ENCODE peak calls at places on chromosomes 6 and 20, in five cellular contexts. E is NCI-H1417 treated with DMSO at 0.1 percent for 48 hours, C is HTR-8/SVneo, A is hepatocyte, Y is IMR-90. V is an unnamed sample.

GRCh38 chr20:63457737-63458136 is 14.7 kb downstream of the KCNQ2 start:
- DNase-seq in E (no peak), C (no peak), A (no peak), Y (no peak), V (peak; percentile 52)

GRCh38 chr6:99905209-99906106 is 88.6 kb downstream of the MCHR2 start:
- DNase-seq in E (peak; percentile 49), C (peak; percentile 51), A (peak; percentile 69), Y (peak; percentile 56), V (peak; percentile 11)

GRCh38 chr6:110547266-110547964 is 71.0 kb upstream of the SLC22A16 start:
- DNase-seq in E (no peak), C (peak; percentile 47), A (no peak), Y (peak; percentile 70), V (no peak)

GRCh38 chr6:106089981-106090380 is 3.8 kb downstream of the PRDM1 start:
- DNase-seq in E (no peak), C (no peak), A (no peak), Y (peak; percentile 57), V (no peak)

GRCh38 chr6:73983367-73983766 is 287.4 kb downstream of the CD109 start:
- DNase-seq in E (no peak), C (no peak), A (no peak), Y (peak; percentile 65), V (no peak)

GRCh38 chr6:81985191-81985590 is 232.7 kb upstream of the TENT5A start:
- DNase-seq in E (no peak), C (no peak), A (no peak), Y (peak; percentile 20), V (no peak)

GRCh38 chr6:20811112-20811746 is 277.0 kb downstream of the CDKAL1 start:
- DNase-seq in E (no peak), C (peak; percentile 67), A (peak; percentile 83), Y (peak; percentile 99), V (peak; percentile 34)

GRCh38 chr6:70282906-70283461 is 19.9 kb downstream of the COL9A1 start:
- DNase-seq in E (no peak), C (no peak), A (no peak), Y (no peak), V (peak; percentile 27)

GRCh38 chr20:25046181-25046641 is 11.7 kb downstream of the ACSS1 start:
- DNase-seq in E (no peak), C (no peak), A (no peak), Y (no peak), V (no peak)

GRCh38 chr6:154352898-154353585 is 3.6 kb downstream of the IPCEF1 start:
- DNase-seq in E (no peak), C (no peak), A (no peak), Y (no peak), V (no peak)

GRCh38 chr20:19692100-19692499 is 66.0 kb upstream of the RIN2 start:
- DNase-seq in E (no peak), C (no peak), A (no peak), Y (peak; percentile 62), V (no peak)

GRCh38 chr20:63441136-63441776 is 31.2 kb downstream of the KCNQ2 start:
- DNase-seq in E (no peak), C (no peak), A (no peak), Y (no peak), V (no peak)

GRCh38 chr6:2817778-2818443 is 23.8 kb downstream of the SERPINB1 start:
- DNase-seq in E (no peak), C (peak; percentile 53), A (no peak), Y (peak; percentile 61), V (no peak)

GRCh38 chr20:36466089-36466488 is 75.2 kb upstream of the MYL9 start:
- DNase-seq in E (no peak), C (no peak), A (no peak), Y (no peak), V (no peak)

GRCh38 chr6:45626087-45626891 is 248.6 kb upstream of the SUPT3H start:
- DNase-seq in E (no peak), C (peak; percentile 33), A (no peak), Y (peak; percentile 84), V (no peak)

GRCh38 chr20:20699144-20699543 is 13.3 kb downstream of the RALGAPA2 start:
- DNase-seq in E (no peak), C (no peak), A (no peak), Y (no peak), V (no peak)

GRCh38 chr20:3173582-3174441 is 463 bp upstream of the LZTS3 start:
- DNase-seq in E (no peak), C (peak; percentile 91), A (peak; percentile 97), Y (peak; percentile 63), V (peak; percentile 91)

GRCh38 chr6:28943223-28943556 is 19.4 kb upstream of the TRIM27 start:
- DNase-seq in E (no peak), C (no peak), A (no peak), Y (no peak), V (no peak)

GRCh38 chr6:134590449-134590848 is 272.5 kb upstream of the SGK1 start:
- DNase-seq in E (no peak), C (no peak), A (no peak), Y (peak; percentile 68), V (no peak)

GRCh38 chr6:111871207-111871606 is 2.0 kb downstream of the FYN start:
- DNase-seq in E (no peak), C (no peak), A (no peak), Y (no peak), V (peak; percentile 42)

GRCh38 chr20:32524871-32525501 is 60.1 kb downstream of the NOL4L start:
- DNase-seq in E (no peak), C (no peak), A (no peak), Y (no peak), V (no peak)

GRCh38 chr6:108526739-108527174 is 34.0 kb upstream of the FOXO3 start:
- DNase-seq in E (no peak), C (peak; percentile 28), A (peak; percentile 58), Y (peak; percentile 62), V (peak; percentile 67)

GRCh38 chr6:5143625-5144311 is 58.6 kb downstream of the PPP1R3G start:
- DNase-seq in E (peak; percentile 35), C (peak; percentile 80), A (peak; percentile 92), Y (peak; percentile 77), V (peak; percentile 81)

GRCh38 chr6:1363298-1363697 is 26.1 kb upstream of the FOXF2 start:
- DNase-seq in E (no peak), C (no peak), A (no peak), Y (no peak), V (no peak)

GRCh38 chr6:166872431-166873139 is 83.8 kb downstream of the RNASET2 start:
- DNase-seq in E (no peak), C (no peak), A (peak; percentile 34), Y (no peak), V (no peak)

GRCh38 chr6:24329022-24329421 is 28.8 kb downstream of the DCDC2 start:
- DNase-seq in E (no peak), C (no peak), A (no peak), Y (no peak), V (no peak)

GRCh38 chr6:117481278-117481925 is 1.1 kb upstream of the DCBLD1 start:
- DNase-seq in E (no peak), C (no peak), A (peak; percentile 47), Y (no peak), V (no peak)

GRCh38 chr6:148758492-148758891 is 11.7 kb downstream of the UST start:
- DNase-seq in E (no peak), C (no peak), A (no peak), Y (no peak), V (no peak)

GRCh38 chr6:153947817-153948447 is 91.1 kb upstream of the OPRM1 start:
- DNase-seq in E (no peak), C (peak; percentile 5), A (peak; percentile 60), Y (no peak), V (peak; percentile 67)

GRCh38 chr6:71190809-71191208 is 97.8 kb upstream of the OGFRL1 start:
- DNase-seq in E (no peak), C (no peak), A (peak; percentile 41), Y (peak; percentile 52), V (no peak)

GRCh38 chr6:48893048-48893447 is 570.0 kb downstream of the MMUT start:
- DNase-seq in E (no peak), C (no peak), A (no peak), Y (no peak), V (no peak)

GRCh38 chr6:17490724-17491123 is 97.3 kb downstream of the CAP2 start:
- DNase-seq in E (no peak), C (no peak), A (no peak), Y (no peak), V (peak; percentile 61)

GRCh38 chr20:37890643-37891042 is 12.3 kb upstream of the VSTM2L start:
- DNase-seq in E (no peak), C (no peak), A (no peak), Y (no peak), V (peak; percentile 70)

GRCh38 chr6:162864901-162865300 is 137.1 kb downstream of the PACRG start:
- DNase-seq in E (no peak), C (no peak), A (no peak), Y (no peak), V (peak; percentile 34)

GRCh38 chr20:51440589-51440988 is 101.9 kb downstream of the NFATC2 start:
- DNase-seq in E (no peak), C (no peak), A (no peak), Y (no peak), V (no peak)

GRCh38 chr6:21740719-21741118 is 147.2 kb downstream of the SOX4 start:
- DNase-seq in E (no peak), C (no peak), A (no peak), Y (peak; percentile 85), V (no peak)

GRCh38 chr6:25089442-25089841 is 153.7 kb upstream of the RIPOR2 start:
- DNase-seq in E (no peak), C (no peak), A (no peak), Y (peak; percentile 11), V (no peak)

V was measured in SJCRH30.